ENCODE peak calls at places on chromosomes 2 and 18, in four cellular contexts. X is uterus, S is A549, N is sigmoid colon. K is an unnamed sample. For H3K4me1, the result is how much of the 10 kb centered on the place peaks cover.

GRCh38 chr2:37168217-37168981 is 11.6 kb upstream of the EIF2AK2 start:
- DNase-seq in N (no peak), X (no peak), S (peak), K (no peak)

GRCh38 chr2:1997409-1997808 is 253.1 kb upstream of the PXDN start:
- DNase-seq in X (no peak), S (no peak), N (no peak), K (no peak)

GRCh38 chr2:3075316-3075715 is 302.3 kb downstream of the EIPR1 start:
- DNase-seq in S (no peak), N (no peak), X (no peak), K (no peak)

GRCh38 chr18:3183103-3183717 is 36.6 kb downstream of the MYOM1 start:
- DNase-seq in X (no peak), N (no peak), S (no peak), K (no peak)

GRCh38 chr18:24613887-24614286 is 153.4 kb downstream of the HRH4 start:
- DNase-seq in S (no peak), X (no peak), N (no peak), K (no peak)

GRCh38 chr2:160328748-160329147 is 128.7 kb upstream of the ITGB6 start:
- DNase-seq in N (no peak), X (no peak), S (no peak), K (no peak)

GRCh38 chr2:104976603-104977120 is 61.2 kb upstream of the MRPS9 start:
- DNase-seq in N (no peak), S (no peak), X (no peak), K (no peak)

GRCh38 chr2:47379384-47379783 is 23.6 kb upstream of the MSH2 start:
- DNase-seq in N (no peak), X (no peak), S (no peak), K (no peak)

GRCh38 chr2:216486708-216487107 is 11.9 kb upstream of the RPL37A start:
- DNase-seq in N (no peak), S (no peak), X (no peak), K (peak)

GRCh38 chr2:16666453-16666801 is 793 bp upstream of the CYRIA start:
- DNase-seq in N (no peak), S (no peak), X (no peak), K (no peak)

GRCh38 chr2:225570000-225570399 is 170.5 kb downstream of the NYAP2 start:
- DNase-seq in N (no peak), X (no peak), S (no peak), K (no peak)

GRCh38 chr2:225566798-225567197 is 167.3 kb downstream of the NYAP2 start:
- DNase-seq in X (no peak), N (no peak), S (no peak), K (peak)
- H3K4me1 ChIP-seq in X (under half), N (under half), S (under half), K (under half)

DNA sequence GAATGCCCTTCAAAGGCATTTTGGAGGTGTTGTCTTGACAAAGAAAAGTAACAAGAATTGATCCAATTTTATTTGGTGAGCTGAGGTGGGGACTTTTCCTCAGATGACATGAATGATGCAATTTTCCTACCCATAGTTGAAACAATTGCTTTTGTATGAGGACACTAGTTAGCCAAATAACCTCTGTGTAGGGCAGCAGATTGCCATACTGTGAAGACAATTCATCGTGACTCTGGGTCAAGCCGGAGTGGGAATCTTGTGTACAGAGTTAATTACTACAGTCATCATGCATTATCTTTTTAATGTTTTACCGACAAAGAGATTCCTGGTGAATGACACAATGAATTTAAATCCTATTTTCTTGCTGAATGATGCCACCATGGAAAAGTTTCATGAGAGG is 121.7 kb downstream of the TGFA start:
- DNase-seq in N (no peak), X (no peak), S (no peak), K (no peak)
- TF ChIP-seq POLR2A in N (no peak), X (no peak), S (no peak), K (no peak)

GRCh38 chr2:213234641-213235040 is 49.6 kb upstream of the SPAG16 start:
- DNase-seq in X (no peak), N (no peak), S (no peak), K (no peak)
- H3K4me1 ChIP-seq in X (under half), N (under half), S (under half), K (under half)

DNA sequence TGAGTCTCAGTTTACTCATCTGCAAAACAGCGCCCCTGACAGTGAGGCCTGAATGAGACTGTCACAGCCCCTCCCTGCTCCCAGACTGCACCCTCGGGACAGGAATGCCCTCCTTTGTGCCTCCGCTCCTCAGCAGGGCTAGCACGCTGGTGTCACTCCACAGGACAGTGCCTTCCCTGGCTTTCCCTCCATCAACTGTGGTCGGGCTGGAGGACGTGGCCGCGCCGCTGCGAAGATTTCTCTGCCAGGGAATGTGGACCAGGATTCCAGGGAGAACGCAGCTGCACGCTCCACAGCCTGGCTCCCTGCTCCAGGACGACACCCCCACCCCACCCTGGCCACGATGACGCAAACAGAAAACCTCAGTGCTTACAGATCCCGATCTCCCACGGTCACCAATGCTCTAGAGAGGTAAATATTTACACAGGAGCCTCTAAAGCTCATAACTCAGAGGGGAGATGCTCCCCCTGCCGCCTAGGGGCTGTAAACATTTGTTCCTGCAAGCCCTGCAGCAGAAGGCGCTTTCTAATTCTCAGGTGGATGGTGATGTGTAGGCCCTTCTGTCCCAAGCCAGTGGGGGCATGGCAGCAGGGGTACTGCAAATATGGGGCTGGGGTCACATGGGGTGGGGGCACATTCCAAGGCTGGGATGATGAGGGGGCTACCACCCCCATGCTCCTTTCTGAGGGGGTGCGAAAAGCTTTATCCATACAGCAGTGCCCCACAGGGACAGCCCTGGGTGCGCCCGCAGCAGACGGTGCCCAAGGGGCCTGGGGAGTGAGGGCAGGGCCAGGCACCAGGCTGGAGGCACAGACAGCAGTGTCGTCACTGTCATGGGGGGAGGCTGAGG is 12.4 kb downstream of the HS6ST1 start:
- DNase-seq in N (peak), X (peak), S (peak), K (no peak)
- TF ChIP-seq POLR2A in N (no peak), X (no peak), S (no peak), K (no peak)

GRCh38 chr2:20611844-20612356 is 39.0 kb downstream of the HS1BP3 start:
- DNase-seq in N (no peak), X (no peak), S (no peak), K (no peak)
- H3K4me1 ChIP-seq in N (half or more), X (under half), S (under half), K (half or more)

GRCh38 chr18:12946549-12947354 is 1.1 kb upstream of the SEH1L start:
- DNase-seq in X (peak), N (peak), S (peak), K (no peak)
- TF ChIP-seq POLR2A in X (no peak), N (no peak), S (no peak), K (no peak)

GRCh38 chr2:85769987-85770362 is 16.2 kb downstream of the ATOH8 start:
- DNase-seq in X (no peak), N (no peak), S (no peak), K (no peak)
- H3K4me1 ChIP-seq in X (under half), N (half or more), S (half or more), K (half or more)

DNA sequence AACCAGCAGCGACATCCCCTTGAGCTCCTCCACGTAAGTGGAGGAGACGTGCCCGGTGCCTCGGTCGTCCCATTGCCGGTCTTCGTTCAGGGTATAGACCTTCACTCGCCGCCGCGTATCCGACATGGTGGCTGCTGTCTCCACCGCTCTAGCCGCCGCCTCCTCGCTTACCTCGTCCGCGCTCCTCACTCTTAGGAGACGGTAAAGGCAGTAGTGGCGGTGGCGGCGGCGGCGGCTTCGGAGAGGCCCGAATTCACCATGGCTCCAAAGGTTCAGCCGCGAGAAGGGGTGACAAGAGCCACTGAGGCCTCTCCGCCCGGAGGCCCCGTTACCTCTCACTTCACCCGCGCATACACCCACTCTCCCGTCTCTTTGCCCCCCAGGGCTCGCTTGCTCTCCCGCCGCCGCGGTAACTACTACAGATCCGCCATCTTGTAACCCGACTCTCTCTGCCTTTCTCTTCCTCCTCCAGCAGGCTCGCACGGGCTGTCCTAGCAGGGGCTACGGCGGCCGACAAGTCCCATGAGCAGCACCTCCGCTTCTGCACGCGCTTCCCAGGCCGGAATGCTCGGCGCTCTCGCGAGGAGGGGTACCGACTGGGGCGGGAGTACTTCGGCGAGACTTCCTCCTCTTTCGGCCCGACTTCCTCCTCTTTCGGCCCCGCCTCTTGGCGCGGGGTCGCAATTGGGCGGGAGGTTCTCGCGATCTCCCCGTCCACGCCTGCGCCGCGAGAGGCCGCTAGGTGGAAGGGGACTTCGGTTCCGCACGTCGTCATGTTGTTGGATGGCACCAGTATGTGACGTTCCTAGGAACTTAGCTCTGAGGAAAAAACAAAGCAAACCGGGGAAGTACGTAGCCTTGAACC is at the start of gene PPP4R3B:
- DNase-seq in X (peak), S (peak), N (peak), K (peak)
- TF ChIP-seq POLR2A in X (peak), S (peak), N (peak), K (peak)

K was measured in upper lobe of left lung.